ENCODE peak calls at places on chromosomes 12 and 14, in five cellular contexts. C, O, F, Z and J are unnamed samples. For H3K36me3, the result is how much of the 10 kb centered on the place peaks cover.

GRCh38 chr12:12439636-12440035 is 82.8 kb downstream of the BORCS5 start:
- DNase-seq in Z (no peak), C (peak), F (no peak), O (peak), J (no peak)

GRCh38 chr12:88934163-88934747 is 354.0 kb upstream of the KITLG start:
- DNase-seq in O (no peak), Z (no peak), C (peak), F (no peak), J (no peak)

GRCh38 chr14:39488600-39488999 is 56.4 kb upstream of the FBXO33 start:
- DNase-seq in C (peak), Z (no peak), F (no peak), O (no peak), J (no peak)

GRCh38 chr14:25009891-25010290 is 40.1 kb downstream of the STXBP6 start:
- DNase-seq in F (no peak), O (peak), Z (no peak), C (peak), J (no peak)

GRCh38 chr12:57781801-57782200 is 786 bp upstream of the TSFM start:
- DNase-seq in Z (no peak), F (no peak), C (no peak), O (no peak), J (no peak)

GRCh38 chr12:43969882-43970281 is 134.0 kb downstream of the TMEM117 start:
- DNase-seq in Z (no peak), C (peak), O (no peak), F (no peak), J (no peak)

GRCh38 chr14:89564999-89565398 is 148.0 kb upstream of the FOXN3 start:
- DNase-seq in C (no peak), F (no peak), O (no peak), Z (no peak), J (no peak)

GRCh38 chr12:49086116-49086515 is 8.5 kb downstream of the DHH start:
- DNase-seq in O (no peak), F (no peak), C (peak), Z (no peak), J (no peak)

GRCh38 chr12:111901182-111901581 is 59.2 kb downstream of the MAPKAPK5 start:
- DNase-seq in O (no peak), C (no peak), Z (no peak), F (no peak), J (no peak)

GRCh38 chr12:132426349-132427176 is 63.4 kb upstream of the FBRSL1 start:
- DNase-seq in Z (no peak), O (peak), F (no peak), C (no peak), J (no peak)

GRCh38 chr14:89589400-89590128 is 172.5 kb upstream of the FOXN3 start:
- DNase-seq in C (no peak), Z (peak), O (no peak), F (no peak), J (no peak)

GRCh38 chr14:61528591-61529021 is 166.7 kb upstream of the HIF1A start:
- DNase-seq in F (no peak), Z (no peak), O (no peak), C (peak), J (no peak)

GRCh38 chr14:96793547-96793946 is 3.6 kb upstream of the VRK1 start:
- DNase-seq in F (no peak), C (no peak), O (no peak), Z (no peak), J (no peak)

GRCh38 chr12:24574538-24574937 is 374.4 kb downstream of the BCAT1 start:
- DNase-seq in C (no peak), Z (no peak), O (no peak), F (no peak), J (no peak)

GRCh38 chr14:75184447-75184846 is 8.0 kb upstream of the TMED10 start:
- DNase-seq in O (no peak), C (peak), Z (peak), F (no peak), J (no peak)

GRCh38 chr12:75437564-75437963 is 43.0 kb upstream of the GLIPR1 start:
- DNase-seq in O (peak), Z (no peak), F (no peak), C (peak), J (no peak)

GRCh38 chr12:95178136-95178535 is 39.1 kb downstream of the FGD6 start:
- DNase-seq in C (no peak), F (no peak), O (no peak), Z (no peak), J (no peak)

GRCh38 chr12:33825442-33825841 is 196.9 kb upstream of the ALG10 start:
- DNase-seq in F (no peak), O (no peak), Z (no peak), C (no peak), J (no peak)

GRCh38 chr14:94465042-94465441 is 11.0 kb downstream of the SERPINA9 start:
- DNase-seq in F (no peak), Z (no peak), O (no peak), C (no peak), J (no peak)

GRCh38 chr12:19129486-19130223 is at the start of gene PLEKHA5:
- DNase-seq in Z (no peak), O (peak), F (peak), C (peak), J (peak)

GRCh38 chr14:37124617-37125016 is 47.8 kb downstream of the SLC25A21 start:
- DNase-seq in C (no peak), Z (no peak), F (no peak), O (peak), J (no peak)

GRCh38 chr14:76289276-76289675 is 86.7 kb upstream of the ESRRB start:
- DNase-seq in Z (no peak), C (no peak), F (no peak), O (no peak), J (no peak)

GRCh38 chr14:94761348-94761998 is 8.4 kb downstream of the GSC start:
- DNase-seq in F (no peak), O (no peak), C (no peak), Z (no peak), J (no peak)

GRCh38 chr14:21735639-21736307 is 62.2 kb upstream of the OR4E1 start:
- DNase-seq in O (no peak), C (no peak), F (no peak), Z (no peak), J (no peak)

GRCh38 chr14:92589213-92589852 is 75.8 kb downstream of the RIN3 start:
- DNase-seq in F (no peak), C (peak), Z (no peak), O (peak), J (no peak)

GRCh38 chr12:66187822-66188221 is 1.2 kb upstream of the IRAK3 start:
- DNase-seq in F (no peak), Z (no peak), C (no peak), O (no peak), J (no peak)

GRCh38 chr14:76500011-76500410 is 124.1 kb downstream of the ESRRB start:
- DNase-seq in C (peak), F (no peak), O (no peak), Z (no peak), J (no peak)

GRCh38 chr14:100261621-100262020 is 22.7 kb downstream of the YY1 start:
- DNase-seq in F (no peak), Z (no peak), C (no peak), O (no peak), J (no peak)

GRCh38 chr12:123654129-123654701 is 16.7 kb upstream of the TCTN2 start:
- DNase-seq in C (no peak), O (no peak), F (no peak), Z (no peak), J (no peak)

GRCh38 chr12:123660328-123660727 is 10.6 kb upstream of the TCTN2 start:
- DNase-seq in F (no peak), C (peak), O (no peak), Z (no peak), J (no peak)

GRCh38 chr12:123657211-123657610 is 13.7 kb upstream of the TCTN2 start:
- DNase-seq in C (no peak), F (no peak), Z (no peak), O (no peak), J (no peak)

GRCh38 chr12:123655420-123655819 is 15.5 kb upstream of the TCTN2 start:
- DNase-seq in Z (peak), O (no peak), F (no peak), C (no peak), J (no peak)
- H3K36me3 ChIP-seq in Z (under half), O (half or more), F (half or more), C (under half), J (under half)

GRCh38 chr12:5173511-5174011 is 129.9 kb downstream of the KCNA5 start:
- DNase-seq in C (no peak), O (no peak), Z (no peak), F (no peak), J (no peak)
- TF ChIP-seq RFX5 in C (no peak), O (no peak), Z (no peak), F (no peak), J (no peak)

GRCh38 chr12:68198490-68199086 is 27.0 kb downstream of the IL26 start:
- DNase-seq in F (no peak), O (no peak), Z (no peak), C (no peak), J (no peak)

GRCh38 chr12:68200854-68201253 is 24.8 kb downstream of the IL26 start:
- DNase-seq in F (no peak), Z (no peak), C (no peak), O (no peak), J (no peak)

GRCh38 chr12:68203460-68203875 is 22.1 kb downstream of the IL26 start:
- DNase-seq in C (no peak), Z (no peak), O (no peak), F (no peak), J (no peak)

GRCh38 chr12:68199127-68199526 is 26.5 kb downstream of the IL26 start:
- DNase-seq in Z (no peak), F (no peak), C (no peak), O (no peak), J (no peak)
- TF ChIP-seq SMC3 in Z (no peak), F (no peak), C (no peak), O (no peak), J (no peak)

GRCh38 chr12:14946162-14946561 is 7.8 kb upstream of the ERP27 start:
- DNase-seq in Z (no peak), F (no peak), O (no peak), C (no peak), J (no peak)
- H3K36me3 ChIP-seq in Z (under half), F (under half), O (under half), C (under half), J (half or more)

DNA sequence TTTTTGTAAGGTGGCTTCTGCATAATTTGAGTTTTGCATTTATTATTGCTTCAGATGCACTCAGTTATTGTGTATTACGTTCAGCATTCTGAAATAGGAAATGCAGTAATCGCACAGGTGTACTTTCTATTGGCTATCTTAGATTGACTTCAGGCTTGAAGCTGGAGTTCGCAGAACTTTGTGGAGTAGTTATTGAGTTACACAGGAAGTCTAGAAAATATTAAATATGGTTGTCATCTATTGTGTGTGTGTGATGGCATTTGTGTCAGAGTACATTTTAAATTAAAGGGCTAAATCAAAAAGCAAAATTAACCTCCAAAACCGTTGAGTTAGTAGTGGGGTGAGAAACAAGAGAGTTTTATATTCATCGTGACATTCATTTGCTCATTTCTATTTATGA is 2.7 kb downstream of the ARID2 start:
- DNase-seq in O (no peak), F (no peak), Z (no peak), C (peak), J (no peak)
- TF ChIP-seq RFX5 in O (no peak), F (no peak), Z (no peak), C (no peak), J (no peak)

GRCh38 chr12:108570743-108571603 is 8.6 kb downstream of the ISCU start:
- DNase-seq in O (peak), F (no peak), Z (no peak), C (peak), J (no peak)
- TF ChIP-seq SMC3 in O (peak), F (peak), Z (peak), C (peak), J (peak)

GRCh38 chr14:22907429-22907828 is 11.5 kb downstream of the RBM23 start:
- DNase-seq in C (no peak), F (no peak), O (no peak), Z (no peak), J (no peak)
- H3K36me3 ChIP-seq in C (under half), F (half or more), O (under half), Z (under half), J (under half)